ENCODE peak calls at places on chromosomes 16 and 17, in ten cellular contexts. S is CD8-positive, alpha-beta T cell; D is stimulated activated CD4-positive, alpha-beta T cell treated with anti-CD3 and anti-CD28 coated beads, Interleukin-15, amount 100 ng/mL, for 1 hour; Y is left colon; L is activated CD8-positive, alpha-beta T cell treated with anti-CD3 and anti-CD28 coated beads, Interleukin-2, amount 10 ng/mL, durations not matched to agents 7 days and 5 days; V is fibroblast of the aortic adventitia; F is dorsolateral prefrontal cortex; T is activated CD8-positive, alpha-beta memory T cell treated with anti-CD3 and anti-CD28 coated beads, Interleukin-2, amount 10 ng/mL, durations not matched to agents 7 days and 5 days; N is anterior cingulate cortex; C is A172. J is an unnamed sample.

GRCh38 chr16:88681084-88681680 is 5.1 kb downstream of the SNAI3 start:
- DNase-seq in C (no peak), T (peak), Y (peak), N (no peak), D (no peak), F (no peak), L (peak), S (peak), V (no peak), J (peak)

GRCh38 chr17:2435852-2436251 is 35.0 kb upstream of the MNT start:
- DNase-seq in L (no peak), N (no peak), D (no peak), C (no peak), S (no peak), F (no peak), Y (no peak), T (no peak), V (no peak), J (no peak)

GRCh38 chr16:21169249-21169981 is 10.9 kb downstream of the LDAF1 start:
- DNase-seq in F (no peak), L (no peak), N (no peak), V (peak), T (no peak), Y (no peak), S (no peak), D (no peak), C (peak), J (no peak)

GRCh38 chr16:89335803-89336485 is 118.4 kb downstream of the ZNF778 start:
- DNase-seq in L (no peak), C (no peak), S (no peak), V (no peak), T (no peak), D (no peak), Y (no peak), F (peak), N (no peak), J (no peak)

GRCh38 chr17:45751466-45751865 is 32.7 kb upstream of the CRHR1 start:
- DNase-seq in V (no peak), C (no peak), L (no peak), S (no peak), D (no peak), F (no peak), T (no peak), N (no peak), Y (no peak), J (no peak)

GRCh38 chr16:6131526-6132050 is 1034.0 kb upstream of the EEF2KMT start:
- DNase-seq in N (no peak), V (no peak), T (no peak), C (peak), Y (no peak), D (no peak), S (no peak), L (no peak), F (peak), J (no peak)

GRCh38 chr17:79081571-79082276 is 7.1 kb downstream of the ENGASE start:
- DNase-seq in V (no peak), T (no peak), F (no peak), N (no peak), C (no peak), L (no peak), D (no peak), S (no peak), Y (no peak), J (no peak)

GRCh38 chr16:20074089-20074956 is 633 bp upstream of the GPR139 start:
- DNase-seq in Y (no peak), S (no peak), V (no peak), F (no peak), N (no peak), L (no peak), C (no peak), T (no peak), D (no peak), J (no peak)

GRCh38 chr17:3813171-3813570 is 12.2 kb upstream of the ITGAE start:
- DNase-seq in F (no peak), T (peak), C (peak), V (no peak), S (no peak), Y (no peak), L (no peak), N (no peak), D (no peak), J (no peak)

GRCh38 chr16:85608515-85608885 is 4.6 kb upstream of the GSE1 start:
- DNase-seq in V (no peak), F (no peak), D (no peak), S (no peak), C (no peak), L (no peak), N (no peak), T (no peak), Y (no peak), J (no peak)

GRCh38 chr17:50349241-50349595 is 3.3 kb downstream of the XYLT2 start:
- DNase-seq in L (no peak), C (no peak), F (peak), N (no peak), S (no peak), D (no peak), V (no peak), Y (no peak), T (peak), J (no peak)

GRCh38 chr17:17537311-17538099 is 41.3 kb upstream of the RASD1 start:
- DNase-seq in L (no peak), Y (peak), V (no peak), D (no peak), N (no peak), C (no peak), S (no peak), T (no peak), F (no peak), J (peak)

GRCh38 chr17:64036198-64036922 is 15.9 kb upstream of the ICAM2 start:
- DNase-seq in L (no peak), C (no peak), V (no peak), S (no peak), N (no peak), T (no peak), F (no peak), Y (no peak), D (no peak), J (no peak)

GRCh38 chr17:9016941-9017552 is 4.3 kb upstream of the NTN1 start:
- DNase-seq in F (no peak), S (no peak), V (no peak), T (no peak), C (no peak), L (no peak), N (no peak), D (no peak), Y (no peak), J (peak)

GRCh38 chr17:16258916-16259315 is 41.9 kb downstream of the PIGL start:
- DNase-seq in N (no peak), D (no peak), V (no peak), L (no peak), C (no peak), S (no peak), F (no peak), T (no peak), Y (no peak), J (no peak)

GRCh38 chr17:40852378-40852777 is 14.6 kb downstream of the KRT12 start:
- DNase-seq in V (no peak), S (no peak), D (no peak), N (no peak), F (no peak), L (no peak), Y (no peak), T (no peak), C (no peak), J (no peak)

GRCh38 chr16:10078541-10078949 is 103.7 kb downstream of the GRIN2A start:
- DNase-seq in T (no peak), V (no peak), D (no peak), F (peak), N (no peak), Y (no peak), S (no peak), L (no peak), C (no peak), J (no peak)

GRCh38 chr16:82995286-82995926 is 368.6 kb downstream of the CDH13 start:
- DNase-seq in C (no peak), L (no peak), D (no peak), F (no peak), N (no peak), V (no peak), Y (peak), T (no peak), S (no peak), J (no peak)

GRCh38 chr17:63309021-63309420 is 137.1 kb downstream of the CYB561 start:
- DNase-seq in N (no peak), V (peak), F (no peak), C (no peak), S (no peak), D (no peak), T (no peak), Y (no peak), L (no peak), J (no peak)

GRCh38 chr17:33292981-33293867 is at the start of gene ASIC2:
- DNase-seq in L (no peak), T (no peak), V (no peak), F (peak), N (peak), D (no peak), S (no peak), C (no peak), Y (peak), J (peak)

GRCh38 chr16:2816751-2817495 is at the start of gene PRSS21:
- DNase-seq in Y (no peak), N (no peak), L (peak), D (peak), V (no peak), S (no peak), T (no peak), F (peak), C (no peak), J (no peak)

GRCh38 chr17:3801043-3801746 is at the start of gene ITGAE:
- DNase-seq in F (no peak), S (no peak), Y (no peak), T (peak), C (no peak), D (no peak), L (no peak), N (no peak), V (no peak), J (no peak)

GRCh38 chr17:32461853-32462617 is 17.7 kb downstream of the PSMD11 start:
- DNase-seq in D (peak), L (peak), S (peak), V (peak), F (no peak), Y (peak), N (no peak), C (peak), T (peak), J (no peak)

GRCh38 chr16:84913315-84913714 is 93.5 kb downstream of the CRISPLD2 start:
- DNase-seq in D (no peak), L (no peak), S (no peak), C (no peak), T (no peak), V (no peak), N (no peak), Y (no peak), F (no peak), J (no peak)

GRCh38 chr17:61414936-61415251 is 15.3 kb downstream of the TBX2 start:
- DNase-seq in D (no peak), Y (no peak), T (peak), L (no peak), F (no peak), N (no peak), V (no peak), S (peak), C (no peak), J (no peak)

GRCh38 chr17:81696218-81696941 is 6.8 kb upstream of the MRPL12 start:
- DNase-seq in Y (no peak), V (no peak), L (no peak), F (no peak), C (no peak), N (no peak), D (no peak), S (no peak), T (no peak), J (no peak)

GRCh38 chr16:82070656-82071369 is 35.8 kb downstream of the HSD17B2 start:
- DNase-seq in L (no peak), V (peak), D (no peak), N (no peak), Y (no peak), T (no peak), C (peak), S (no peak), F (no peak), J (no peak)

GRCh38 chr16:83727751-83728352 is 79.9 kb upstream of the HSBP1 start:
- DNase-seq in Y (no peak), F (no peak), C (no peak), N (no peak), D (no peak), V (no peak), L (no peak), T (no peak), S (no peak), J (no peak)

GRCh38 chr17:66673668-66674276 is 161.1 kb upstream of the CACNG5 start:
- DNase-seq in S (peak), L (peak), T (peak), N (peak), V (peak), C (peak), F (no peak), D (no peak), Y (peak), J (peak)

GRCh38 chr17:46085522-46085921 is 86.5 kb downstream of the STH start:
- DNase-seq in T (no peak), V (no peak), L (no peak), N (no peak), Y (no peak), S (no peak), D (no peak), C (no peak), F (no peak), J (no peak)

GRCh38 chr16:58345574-58346354 is 46.5 kb upstream of the GINS3 start:
- DNase-seq in N (no peak), F (no peak), C (no peak), V (peak), Y (no peak), S (no peak), T (no peak), L (no peak), D (no peak), J (no peak)

GRCh38 chr17:44988256-44988942 is 20.3 kb upstream of the C1QL1 start:
- DNase-seq in V (no peak), F (no peak), L (no peak), S (no peak), Y (no peak), N (no peak), T (no peak), C (no peak), D (no peak), J (no peak)

GRCh38 chr16:69761983-69762842 is at the start of gene WWP2:
- DNase-seq in Y (peak), N (peak), L (peak), V (peak), S (peak), T (peak), C (peak), D (peak), F (peak), J (peak)

GRCh38 chr16:86051376-86052114 is 152.6 kb downstream of the IRF8 start:
- DNase-seq in F (no peak), T (no peak), S (no peak), L (no peak), V (no peak), N (no peak), D (no peak), Y (no peak), C (no peak), J (no peak)

GRCh38 chr17:30116345-30116660 is 313 bp upstream of the NSRP1 start:
- DNase-seq in D (no peak), N (no peak), T (no peak), S (no peak), C (no peak), F (no peak), V (no peak), Y (no peak), L (no peak), J (no peak)

GRCh38 chr17:28252436-28252835 is 66.6 kb upstream of the TMEM97 start:
- DNase-seq in N (no peak), T (no peak), C (peak), Y (no peak), V (peak), F (no peak), L (no peak), S (no peak), D (no peak), J (no peak)

GRCh38 chr17:151886-152859 is 14.8 kb downstream of the SCGB1C2 start:
- DNase-seq in F (peak), S (no peak), V (no peak), D (no peak), T (no peak), C (peak), L (no peak), N (no peak), Y (no peak), J (peak)

GRCh38 chr17:40707720-40708119 is 4.2 kb upstream of the KRT24 start:
- DNase-seq in F (no peak), L (no peak), T (no peak), S (no peak), D (no peak), V (peak), Y (no peak), N (no peak), C (peak), J (no peak)

GRCh38 chr16:68353366-68353765 is 42.5 kb downstream of the PRMT7 start:
- DNase-seq in C (no peak), L (no peak), D (no peak), T (no peak), N (no peak), F (no peak), V (no peak), S (no peak), Y (no peak), J (peak)